ENCODE peak calls at places on chromosomes 4 and X, in four cellular contexts. F, J, N and W are unnamed samples. For H3K36me3, the result is how much of the 10 kb centered on the place peaks cover.

GRCh38 chr4:17038510-17039176 is 140.2 kb upstream of the LDB2 start:
- DNase-seq in J (peak), N (no peak), F (no peak), W (no peak)

GRCh38 chr4:129839687-129840086 is 743.7 kb downstream of the C4orf33 start:
- DNase-seq in N (no peak), F (no peak), J (no peak), W (no peak)

GRCh38 chr4:121462660-121463261 is 81.9 kb upstream of the QRFPR start:
- DNase-seq in J (peak), N (peak), F (no peak), W (peak)

GRCh38 chr4:176587920-176588319 is 204.8 kb downstream of the VEGFC start:
- DNase-seq in N (no peak), F (no peak), J (peak), W (no peak)

GRCh38 chrX:153765138-153766079 is 1.4 kb downstream of the PLXNB3 start:
- DNase-seq in J (peak), N (no peak), F (peak), W (no peak)

GRCh38 chr4:95544433-95545103 is 4.2 kb downstream of the UNC5C start:
- DNase-seq in F (no peak), J (peak), N (no peak), W (no peak)

GRCh38 chr4:24770111-24770584 is 25.2 kb upstream of the SOD3 start:
- DNase-seq in N (no peak), F (no peak), J (peak), W (peak)

GRCh38 chr4:73615613-73616012 is 4.6 kb downstream of the RASSF6 start:
- DNase-seq in J (no peak), N (no peak), F (no peak), W (no peak)

GRCh38 chr4:88738714-88739366 is 41.2 kb upstream of the NAP1L5 start:
- DNase-seq in N (no peak), F (no peak), J (no peak), W (no peak)

GRCh38 chr4:4575284-4576211 is 33.7 kb upstream of the STX18 start:
- DNase-seq in N (peak), J (peak), F (peak), W (no peak)

GRCh38 chr4:148344382-148344781 is 97.8 kb downstream of the NR3C2 start:
- DNase-seq in F (peak), J (no peak), N (no peak), W (no peak)

GRCh38 chrX:9252182-9252581 is 212.7 kb upstream of the TBL1X start:
- DNase-seq in N (no peak), J (no peak), F (no peak), W (no peak)

GRCh38 chr4:56641494-56642051 is 39.5 kb downstream of the HOPX start:
- DNase-seq in N (no peak), F (no peak), J (peak), W (peak)

GRCh38 chr4:236028-236427 is 69.2 kb downstream of the ZNF732 start:
- DNase-seq in J (no peak), N (no peak), F (no peak), W (no peak)

GRCh38 chrX:70336767-70337166 is 46.9 kb downstream of the KIF4A start:
- DNase-seq in J (no peak), F (no peak), N (no peak), W (no peak)

GRCh38 chr4:83535520-83535944 is 376 bp upstream of the GPAT3 start:
- DNase-seq in N (peak), F (peak), J (peak), W (no peak)

GRCh38 chrX:72349190-72349589 is 43.5 kb upstream of the CITED1 start:
- DNase-seq in J (no peak), N (no peak), F (no peak), W (no peak)

GRCh38 chrX:42143866-42144592 is 220.7 kb upstream of the CASK start:
- DNase-seq in F (no peak), N (no peak), J (no peak), W (peak)

GRCh38 chr4:43425206-43425605 is 532.7 kb downstream of the GRXCR1 start:
- DNase-seq in J (no peak), F (no peak), N (no peak), W (no peak)

GRCh38 chr4:159705334-159705733 is 602.5 kb downstream of the RAPGEF2 start:
- DNase-seq in J (no peak), N (no peak), F (no peak), W (no peak)

GRCh38 chr4:76689079-76689817 is 208.7 kb downstream of the SOWAHB start:
- DNase-seq in F (peak), J (peak), N (peak), W (no peak)

GRCh38 chr4:44623687-44624086 is 27.7 kb downstream of the YIPF7 start:
- DNase-seq in F (no peak), J (no peak), N (peak), W (no peak)

GRCh38 chr4:183628189-183628588 is 30.8 kb downstream of the RWDD4 start:
- DNase-seq in N (no peak), J (no peak), F (no peak), W (no peak)

DNA sequence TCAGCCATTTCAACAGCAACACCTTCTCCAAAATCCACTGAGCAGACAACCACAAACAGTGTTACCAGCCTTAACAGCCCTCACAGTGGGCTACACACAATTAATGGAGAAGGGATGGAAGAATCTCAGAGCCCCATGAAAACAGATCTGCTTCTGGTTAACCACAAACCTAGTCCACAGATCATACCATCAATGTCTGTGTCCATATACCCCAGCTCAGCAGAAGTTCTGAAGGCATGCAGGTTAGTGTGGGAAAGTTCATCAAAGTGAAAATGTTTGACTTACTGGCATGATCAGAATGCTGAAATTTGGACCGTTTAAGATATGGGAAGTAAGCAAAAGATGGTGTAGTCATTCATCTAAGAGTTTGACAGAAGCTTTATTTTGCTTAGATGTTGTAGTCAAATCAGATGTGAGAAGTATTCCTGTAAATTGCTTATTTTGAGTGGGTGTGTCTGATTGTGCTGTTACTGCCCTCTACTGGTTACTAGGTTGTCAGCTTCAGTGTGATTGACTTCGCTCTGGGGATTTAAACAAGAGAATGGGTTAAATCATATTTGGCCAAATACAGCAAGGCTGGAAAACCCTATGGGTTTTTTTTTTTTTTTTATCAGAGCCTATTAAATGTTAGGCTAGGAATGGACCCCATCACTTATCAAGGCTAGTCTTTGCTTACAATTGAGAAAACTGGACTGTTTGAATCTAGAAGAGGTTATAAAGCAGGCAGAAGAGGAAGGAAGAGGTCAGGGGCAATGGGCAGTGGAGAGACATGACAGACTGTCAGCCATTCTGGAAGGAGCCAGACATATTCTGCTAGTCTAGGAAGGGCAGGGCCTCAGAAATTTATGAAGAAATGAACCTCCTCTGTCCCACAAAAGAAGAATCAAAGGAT is 130.3 kb downstream of the DIPK2B start:
- DNase-seq in N (peak), J (peak), F (no peak), W (peak)
- H3K36me3 ChIP-seq in N (under half), J (under half), F (under half), W (under half)

DNA sequence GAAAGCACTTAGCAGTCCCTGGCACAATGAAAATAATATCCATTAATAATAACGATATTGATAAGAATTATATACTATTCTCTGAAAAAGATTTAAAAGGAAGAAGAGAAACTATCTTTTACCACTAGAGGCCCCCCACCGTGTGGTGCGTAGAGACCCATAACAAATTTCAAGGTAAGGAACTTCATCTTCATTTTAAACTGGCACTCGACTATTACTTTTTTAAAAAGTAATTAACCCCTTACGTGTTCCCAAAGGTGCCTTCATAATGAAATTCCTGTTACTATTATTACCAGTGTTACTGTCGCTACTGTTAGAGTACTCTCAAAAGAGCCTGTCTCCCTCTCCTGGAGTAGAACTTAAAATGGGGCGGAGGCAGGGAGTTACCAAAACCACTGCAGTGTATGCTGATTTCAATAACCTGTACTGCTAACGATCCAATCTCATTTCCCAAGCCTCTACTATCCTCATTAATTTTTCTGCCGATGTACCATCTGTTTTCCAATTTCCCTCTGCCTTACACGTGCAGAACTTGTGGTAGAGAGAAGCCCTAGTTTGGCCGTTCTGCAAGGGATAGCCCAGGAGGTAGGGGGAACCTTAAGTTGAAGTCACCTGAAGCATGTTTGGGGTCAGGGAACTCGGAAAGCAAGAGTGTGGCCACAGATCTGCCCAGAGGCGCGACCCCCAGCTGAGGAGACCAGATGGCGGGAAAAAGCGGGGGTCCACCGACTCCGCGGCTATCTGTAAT is 813 bp upstream of the STK26 start:
- DNase-seq in J (peak), F (no peak), N (no peak), W (no peak)
- TF ChIP-seq CTCF in J (peak), F (no peak), N (no peak), W (peak)

DNA sequence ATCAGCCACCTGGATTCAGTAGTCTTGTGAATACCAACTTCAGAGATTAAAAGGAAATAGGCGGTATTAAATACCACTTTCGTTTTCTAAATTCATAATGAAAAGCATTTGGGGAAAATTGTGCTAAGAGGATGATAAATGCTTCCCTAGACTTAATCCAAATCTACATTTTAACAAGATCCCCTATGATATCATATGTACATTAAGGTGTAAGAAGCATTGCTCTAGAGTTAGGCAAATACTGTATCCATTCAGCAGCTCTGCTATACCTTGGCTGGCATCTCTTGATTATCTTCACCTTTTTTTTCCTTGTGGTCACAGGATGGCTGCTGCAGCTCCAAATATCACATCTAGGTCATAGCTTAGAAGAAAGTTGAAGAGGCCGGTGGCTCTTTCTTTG is 40.6 kb upstream of the PHEX start:
- DNase-seq in N (no peak), J (no peak), F (no peak), W (no peak)
- H3K36me3 ChIP-seq in N (under half), J (under half), F (under half), W (under half)

DNA sequence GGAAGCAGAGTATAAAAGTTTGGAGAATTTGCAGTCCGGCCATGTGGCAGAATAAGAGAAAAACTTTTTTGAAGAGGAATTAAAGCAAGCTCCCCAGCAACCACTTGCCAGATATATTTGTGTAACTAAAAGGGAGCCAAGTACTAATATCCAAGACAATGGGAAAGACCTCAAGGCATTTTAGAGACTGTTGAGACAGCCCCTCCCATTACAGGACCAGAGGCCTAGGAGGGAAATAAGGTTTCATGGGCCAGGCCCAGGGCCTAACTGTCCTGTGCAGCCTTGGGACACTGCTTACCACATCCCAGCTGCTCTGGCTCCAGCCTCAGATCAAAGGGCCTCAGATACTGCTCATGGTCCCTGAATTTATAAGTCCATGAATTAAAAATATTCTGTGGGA is 659.4 kb downstream of the PCDH19 start:
- DNase-seq in N (no peak), F (no peak), J (no peak), W (no peak)
- TF ChIP-seq CTCF in N (no peak), F (no peak), J (no peak), W (no peak)

GRCh38 chr4:6616087-6616995 is 24.1 kb upstream of the MRFAP1 start:
- DNase-seq in F (no peak), N (no peak), J (no peak), W (no peak)
- H3K36me3 ChIP-seq in F (under half), N (under half), J (under half), W (under half)

DNA sequence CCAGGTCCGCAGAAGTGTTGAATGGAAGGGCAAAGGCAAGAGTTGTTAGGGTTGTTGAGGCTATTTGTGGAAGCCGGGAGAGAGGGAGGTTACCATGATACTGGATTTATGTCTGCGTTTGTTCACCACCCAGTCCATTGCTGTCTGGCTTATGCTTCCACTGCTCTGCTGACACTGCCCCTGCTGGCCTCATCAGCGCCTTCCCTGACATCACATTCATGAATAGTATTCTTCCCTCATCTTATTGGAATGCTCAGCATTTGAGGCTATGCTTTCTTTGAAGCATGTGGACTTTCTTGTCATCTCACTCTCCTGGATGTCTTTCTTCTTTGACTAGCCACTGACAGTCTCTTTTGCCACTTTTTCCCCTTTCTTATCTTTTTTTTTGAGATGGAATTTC is 10.3 kb downstream of the GNL3L start:
- DNase-seq in F (no peak), J (peak), N (no peak), W (no peak)
- TF ChIP-seq CTCF in F (no peak), J (peak), N (no peak), W (no peak)

DNA sequence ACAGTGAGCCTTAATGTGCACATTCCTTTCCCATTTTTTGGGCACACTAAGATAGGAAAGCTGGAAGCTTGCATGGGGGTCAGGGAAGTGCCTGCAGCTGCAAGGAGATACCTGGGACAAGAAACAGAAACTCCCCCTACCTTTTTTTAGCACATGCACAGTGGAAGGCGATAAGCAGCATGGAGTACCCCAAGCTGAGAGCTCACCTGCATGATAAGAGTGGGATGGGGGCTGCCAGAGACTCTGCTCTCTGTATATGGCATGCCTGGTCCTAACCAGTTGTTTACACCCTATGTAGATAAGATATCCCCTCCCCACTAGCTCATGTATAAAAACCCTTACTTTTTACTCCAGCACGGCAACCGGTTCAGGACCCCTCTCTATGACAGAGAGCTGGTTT is 135.9 kb downstream of the TENT5D start:
- DNase-seq in N (no peak), J (no peak), F (no peak), W (no peak)
- H3K36me3 ChIP-seq in N (under half), J (under half), F (under half), W (under half)

GRCh38 chrX:149831473-149831872 is 49.5 kb upstream of the MAGEA8 start:
- DNase-seq in N (no peak), J (no peak), F (no peak), W (no peak)
- TF ChIP-seq CTCF in N (no peak), J (no peak), F (no peak), W (no peak)